ENCODE peak calls at places on chromosomes 5 and 9, in six cellular contexts. V, S, K, O, N and J are unnamed samples.

GRCh38 chr5:1884638-1885475 is 2.1 kb upstream of the IRX4 start:
- DNase-seq in V (no peak), K (no peak), N (no peak), S (no peak), O (no peak), J (no peak)

GRCh38 chr9:112404367-112404979 is 24.6 kb downstream of the HSDL2 start:
- DNase-seq in N (no peak), K (no peak), S (peak), V (no peak), O (no peak), J (no peak)

GRCh38 chr5:6394429-6395101 is 16.2 kb upstream of the MED10 start:
- DNase-seq in O (no peak), S (no peak), K (no peak), N (no peak), V (no peak), J (no peak)

GRCh38 chr5:56429110-56429561 is 196.0 kb upstream of the ANKRD55 start:
- DNase-seq in N (no peak), V (peak), K (no peak), O (no peak), S (no peak), J (no peak)

GRCh38 chr9:113873446-113873845 is 2.7 kb upstream of the ZNF618 start:
- DNase-seq in V (no peak), K (no peak), S (no peak), N (no peak), O (no peak), J (no peak)

GRCh38 chr9:38227656-38228055 is 158.6 kb upstream of the SHB start:
- DNase-seq in N (no peak), V (peak), O (peak), S (no peak), K (no peak), J (no peak)

GRCh38 chr5:96254980-96255681 is 177.9 kb downstream of the PCSK1 start:
- DNase-seq in N (no peak), O (peak), V (peak), K (no peak), S (peak), J (no peak)

GRCh38 chr9:826500-827280 is 14.8 kb upstream of the DMRT1 start:
- DNase-seq in V (no peak), N (no peak), S (no peak), O (no peak), K (no peak), J (no peak)

GRCh38 chr5:10319202-10319851 is 11.6 kb upstream of the CMBL start:
- DNase-seq in N (no peak), S (no peak), V (no peak), K (no peak), O (no peak), J (no peak)

GRCh38 chr5:109485030-109485429 is 75.3 kb upstream of the PJA2 start:
- DNase-seq in K (no peak), S (no peak), V (no peak), N (no peak), O (peak), J (no peak)

GRCh38 chr5:75681125-75681830 is 36.0 kb downstream of the POC5 start:
- DNase-seq in K (no peak), N (no peak), V (no peak), O (peak), S (no peak), J (no peak)

GRCh38 chr9:125984461-125984860 is 237.3 kb downstream of the PBX3 start:
- DNase-seq in K (no peak), V (no peak), O (no peak), S (no peak), N (no peak), J (no peak)

GRCh38 chr9:130311774-130312140 is 46.2 kb downstream of the HMCN2 start:
- DNase-seq in O (no peak), K (no peak), V (no peak), N (no peak), S (no peak), J (no peak)